ENCODE peak calls at places on chromosomes 11 and 22, in ten cellular contexts. R is EL; X is stimulated activated CD4-positive, alpha-beta T cell treated with anti-CD3 and anti-CD28 coated beads, Interleukin-12 subunit alpha, Interleukin-12 subunit beta, amount 100 ng/mL, for 48 hours; U is ureter; Z is NCI-H1105 treated with DMSO at 0.1 percent for 48 hours; V is iPS-NIHi11; L is aorta; A is right cardiac atrium; S is body of pancreas; C is PC-3. W is an unnamed sample.

GRCh38 chr11:61547246-61547645 is 33.6 kb downstream of the SYT7 start:
- DNase-seq in R (no peak), X (no peak), U (no peak), Z (no peak), V (no peak), L (no peak), A (no peak), S (no peak), C (no peak), W (no peak)

GRCh38 chr22:35986085-35986484 is 42.5 kb downstream of the RBFOX2 start:
- DNase-seq in R (peak), X (no peak), U (no peak), Z (no peak), V (no peak), L (no peak), A (no peak), S (no peak), C (no peak), W (no peak)

GRCh38 chr22:35657571-35658312 is 9.5 kb downstream of the APOL6 start:
- DNase-seq in R (no peak), X (no peak), U (no peak), Z (no peak), V (no peak), L (no peak), A (no peak), S (no peak), C (no peak), W (no peak)

GRCh38 chr22:49211176-49211575 is 616.5 kb downstream of the BRD1 start:
- DNase-seq in R (no peak), X (no peak), U (peak), Z (no peak), V (no peak), L (no peak), A (peak), S (no peak), C (no peak), W (no peak)

GRCh38 chr11:111795333-111795985 is 29.3 kb upstream of the PPP2R1B start:
- DNase-seq in R (peak), X (no peak), U (no peak), Z (no peak), V (no peak), L (no peak), A (no peak), S (no peak), C (no peak), W (peak)

GRCh38 chr11:122922893-122923292 is 40.3 kb downstream of the JHY start:
- DNase-seq in R (no peak), X (no peak), U (no peak), Z (no peak), V (no peak), L (no peak), A (no peak), S (no peak), C (no peak), W (no peak)

GRCh38 chr11:113167599-113167998 is 146.8 kb upstream of the TTC12 start:
- DNase-seq in R (no peak), X (no peak), U (no peak), Z (no peak), V (no peak), L (no peak), A (no peak), S (peak), C (no peak), W (no peak)

GRCh38 chr11:44901120-44901519 is 49.6 kb downstream of the TP53I11 start:
- DNase-seq in R (no peak), X (no peak), U (no peak), Z (no peak), V (no peak), L (no peak), A (peak), S (no peak), C (no peak), W (no peak)

GRCh38 chr22:26658161-26658560 is 773 bp downstream of the MIAT start:
- DNase-seq in R (no peak), X (no peak), U (no peak), Z (no peak), V (no peak), L (no peak), A (no peak), S (no peak), C (no peak), W (no peak)

GRCh38 chr11:7899418-7899817 is 31.6 kb downstream of the OR10A6 start:
- DNase-seq in R (peak), X (no peak), U (no peak), Z (no peak), V (no peak), L (no peak), A (no peak), S (no peak), C (no peak), W (no peak)

GRCh38 chr11:120337896-120338840 is 2.0 kb downstream of the ARHGEF12 start:
- DNase-seq in R (peak), X (no peak), U (no peak), Z (peak), V (no peak), L (no peak), A (no peak), S (peak), C (peak), W (no peak)

GRCh38 chr22:46280999-46281623 is 13.3 kb downstream of the TTC38 start:
- DNase-seq in R (no peak), X (no peak), U (no peak), Z (no peak), V (no peak), L (peak), A (peak), S (no peak), C (no peak), W (no peak)

GRCh38 chr11:14418801-14419417 is 59.9 kb upstream of the RRAS2 start:
- DNase-seq in R (peak), X (no peak), U (no peak), Z (no peak), V (peak), L (no peak), A (no peak), S (peak), C (peak), W (no peak)

GRCh38 chr11:124867700-124868099 is 2.5 kb downstream of the ROBO3 start:
- DNase-seq in R (peak), X (no peak), U (no peak), Z (peak), V (peak), L (no peak), A (no peak), S (peak), C (peak), W (peak)

GRCh38 chr11:5531053-5531831 is 14.7 kb upstream of the UBQLNL start:
- DNase-seq in R (no peak), X (no peak), U (no peak), Z (no peak), V (no peak), L (no peak), A (no peak), S (no peak), C (no peak), W (no peak)

GRCh38 chr22:28799834-28800307 is 498 bp downstream of the XBP1 start:
- DNase-seq in R (peak), X (peak), U (peak), Z (peak), V (peak), L (peak), A (peak), S (peak), C (peak), W (peak)

GRCh38 chr22:30822216-30823014 is 127.7 kb downstream of the OSBP2 start:
- DNase-seq in R (no peak), X (no peak), U (no peak), Z (no peak), V (peak), L (no peak), A (no peak), S (peak), C (no peak), W (peak)

W was measured in AG08396.